ENCODE peak calls at places on chromosomes 3 and 15, in seven cellular contexts. P is endothelial cell; A is NCI-H1092; T is stimulated activated CD8-positive, alpha-beta memory T cell treated with anti-CD3 and anti-CD28 coated beads, Interleukin-4, amount 100 ng/mL, for 1 hour; H is T-helper 1 cell; Z is NCI-H226; O is stimulated activated effector memory CD8-positive, alpha-beta T cell treated with anti-CD3 and anti-CD28 coated beads, Interleukin-12 subunit alpha, Interleukin-12 subunit beta, amount 100 ng/mL, for 72 hours. L is an unnamed sample.

GRCh38 chr3:86547697-86548096 is 443.3 kb downstream of the VGLL3 start:
- DNase-seq in H (no peak), A (no peak), O (no peak), P (no peak), T (no peak), Z (no peak), L (no peak)

GRCh38 chr3:190862209-190863118 is at the start of gene GMNC:
- DNase-seq in H (no peak), Z (peak; percentile 29), T (no peak), A (no peak), O (no peak), P (peak; percentile 79), L (no peak)

GRCh38 chr3:113264741-113265140 is 53.4 kb downstream of the BOC start:
- DNase-seq in T (no peak), H (no peak), Z (no peak), O (no peak), A (peak; percentile 41), P (no peak), L (no peak)

GRCh38 chr3:148648685-148649352 is 48.9 kb upstream of the AGTR1 start:
- DNase-seq in P (no peak), O (no peak), T (no peak), H (no peak), Z (peak; percentile 73), A (no peak), L (no peak)

GRCh38 chr3:72163809-72164634 is 379.1 kb upstream of the PROK2 start:
- DNase-seq in A (no peak), Z (no peak), H (no peak), P (no peak), T (no peak), O (no peak), L (no peak)

GRCh38 chr3:39222462-39222861 is 30.1 kb upstream of the XIRP1 start:
- DNase-seq in P (no peak), T (no peak), O (no peak), A (no peak), Z (no peak), H (no peak), L (peak; percentile 75)

GRCh38 chr3:57354768-57355167 is 62.3 kb upstream of the ASB14 start:
- DNase-seq in P (no peak), O (no peak), T (no peak), A (no peak), Z (no peak), H (no peak), L (no peak)

GRCh38 chr3:35385271-35385670 is 254.1 kb upstream of the ARPP21 start:
- DNase-seq in O (no peak), T (no peak), H (no peak), A (no peak), P (no peak), Z (no peak), L (no peak)

GRCh38 chr3:16998236-16998923 is 113.6 kb downstream of the PLCL2 start:
- DNase-seq in T (no peak), A (no peak), H (no peak), O (no peak), Z (no peak), P (no peak), L (no peak)

GRCh38 chr15:77709135-77709886 is 76.6 kb upstream of the LINGO1 start:
- DNase-seq in A (no peak), T (no peak), P (no peak), H (no peak), O (no peak), Z (no peak), L (no peak)

GRCh38 chr3:155497930-155498647 is 204.6 kb upstream of the STRIT1 start:
- DNase-seq in Z (no peak), A (no peak), T (no peak), O (no peak), P (no peak), H (no peak), L (no peak)

GRCh38 chr3:117671707-117672318 is 962.2 kb downstream of the TUSC7 start:
- DNase-seq in O (no peak), H (no peak), A (no peak), T (no peak), P (no peak), Z (no peak), L (no peak)

GRCh38 chr3:62632510-62633294 is 242.5 kb downstream of the CADPS start:
- DNase-seq in P (no peak), T (no peak), H (no peak), Z (no peak), O (no peak), A (no peak), L (no peak)